ENCODE peak calls at places on chromosomes 13 and 19, in five cellular contexts. N is nucleus accumbens, M is endodermal cell, H is Daoy, T is EH. X is an unnamed sample.

GRCh38 chr19:43651758-43652545 is 12.3 kb upstream of the CADM4 start:
- DNase-seq in H (peak), T (peak), M (peak), N (peak), X (peak)

GRCh38 chr13:57552441-57552840 is 79.1 kb upstream of the PCDH17 start:
- DNase-seq in N (no peak), M (no peak), H (no peak), T (no peak), X (no peak)

GRCh38 chr19:32287086-32287485 is 58.3 kb upstream of the ZNF507 start:
- DNase-seq in H (no peak), N (no peak), T (no peak), M (no peak), X (no peak)

GRCh38 chr19:49425922-49426592 is 869 bp downstream of the GFY start:
- DNase-seq in N (no peak), T (no peak), H (peak), M (peak), X (peak)

GRCh38 chr19:27719034-27719433 is 1493.9 kb downstream of the UQCRFS1 start:
- DNase-seq in M (no peak), T (no peak), N (no peak), H (no peak), X (no peak)

GRCh38 chr13:113664751-113665581 is 2.1 kb upstream of the GRK1 start:
- DNase-seq in M (peak), N (no peak), H (no peak), T (no peak), X (no peak)

GRCh38 chr19:38917921-38918491 is 6.0 kb upstream of the CCER2 start:
- DNase-seq in T (peak), N (no peak), H (no peak), M (no peak), X (peak)

GRCh38 chr13:48853381-48854102 is 122.2 kb upstream of the FNDC3A start:
- DNase-seq in M (no peak), H (peak), T (peak), N (no peak), X (peak)

GRCh38 chr13:27638521-27638920 is 16.8 kb downstream of the POLR1D start:
- DNase-seq in T (no peak), M (no peak), N (peak), H (no peak), X (peak)

GRCh38 chr19:53132231-53132991 is at the start of gene ZNF415:
- DNase-seq in H (peak), T (peak), N (peak), M (peak), X (peak)

GRCh38 chr13:112431734-112432133 is 55.6 kb downstream of the SPACA7 start:
- DNase-seq in M (no peak), N (no peak), H (no peak), T (no peak), X (no peak)

X was measured in GM23248.